ENCODE peak calls at places on chromosome 7, in six cellular contexts. L, D, J, E, Z and M are unnamed samples.

GRCh38 chr7:50497068-50497642 is 47.0 kb upstream of the FIGNL1 start:
- DNase-seq in Z (no peak), J (no peak), E (no peak), D (no peak), L (no peak), M (no peak)

GRCh38 chr7:90119178-90119971 is 34.9 kb upstream of the STEAP1 start:
- DNase-seq in J (peak), D (no peak), L (peak), E (no peak), Z (no peak), M (no peak)

GRCh38 chr7:128356546-128357365 is 4.7 kb downstream of the PRRT4 start:
- DNase-seq in Z (no peak), E (no peak), J (no peak), D (no peak), L (no peak), M (no peak)

GRCh38 chr7:111568419-111568818 is 6.1 kb upstream of the IMMP2L start:
- DNase-seq in D (no peak), Z (no peak), L (no peak), J (no peak), E (no peak), M (no peak)

GRCh38 chr7:25675789-25676474 is 447.6 kb upstream of the NPVF start:
- DNase-seq in L (no peak), D (no peak), Z (no peak), J (no peak), E (peak), M (no peak)

GRCh38 chr7:117092801-117093200 is 139.5 kb downstream of the ST7 start:
- DNase-seq in L (no peak), D (no peak), Z (no peak), E (no peak), J (no peak), M (no peak)

GRCh38 chr7:155907450-155908177 is 95.4 kb upstream of the SHH start:
- DNase-seq in J (no peak), D (no peak), Z (no peak), E (no peak), L (no peak), M (no peak)

GRCh38 chr7:78734626-78735025 is 718.8 kb downstream of the MAGI2 start:
- DNase-seq in D (no peak), L (no peak), Z (no peak), J (no peak), E (no peak), M (no peak)

GRCh38 chr7:93194368-93194767 is 31.9 kb downstream of the HEPACAM2 start:
- DNase-seq in D (no peak), Z (no peak), J (no peak), E (no peak), L (no peak), M (no peak)

GRCh38 chr7:113301983-113302382 is 183.6 kb upstream of the SMIM30 start:
- DNase-seq in E (no peak), L (no peak), D (no peak), Z (no peak), J (no peak), M (no peak)

GRCh38 chr7:48841750-48842149 is 82.6 kb upstream of the CDC14C start:
- DNase-seq in L (no peak), D (no peak), J (no peak), Z (no peak), E (no peak), M (no peak)

GRCh38 chr7:50610521-50611277 is 45.5 kb upstream of the DDC start:
- DNase-seq in L (no peak), J (no peak), D (no peak), Z (no peak), E (no peak), M (no peak)

GRCh38 chr7:133633055-133633454 is 380.2 kb downstream of the EXOC4 start:
- DNase-seq in Z (no peak), L (no peak), D (no peak), J (no peak), E (no peak), M (no peak)

GRCh38 chr7:74027683-74028320 is at the start of gene ELN:
- DNase-seq in J (peak), L (no peak), D (no peak), Z (no peak), E (no peak), M (no peak)

GRCh38 chr7:100583132-100584045 is 2.5 kb downstream of the LRCH4 start:
- DNase-seq in D (no peak), Z (no peak), L (no peak), J (peak), E (no peak), M (peak)

GRCh38 chr7:145106001-145106400 is 270.1 kb upstream of the TPK1 start:
- DNase-seq in Z (no peak), E (no peak), J (no peak), L (no peak), D (no peak), M (no peak)

GRCh38 chr7:34675749-34676374 is 17.8 kb downstream of the NPSR1 start:
- DNase-seq in L (peak), J (no peak), D (no peak), E (no peak), Z (no peak), M (no peak)

GRCh38 chr7:816751-817671 is 15.3 kb upstream of the SUN1 start:
- DNase-seq in D (no peak), E (no peak), Z (no peak), J (no peak), L (peak), M (peak)

GRCh38 chr7:96993980-96994379 is 11.4 kb upstream of the DLX6 start:
- DNase-seq in D (no peak), J (no peak), Z (no peak), E (no peak), L (no peak), M (no peak)

GRCh38 chr7:30913821-30914515 is 2.3 kb downstream of the AQP1 start:
- DNase-seq in L (no peak), D (no peak), E (no peak), Z (no peak), J (no peak), M (no peak)

GRCh38 chr7:7969306-7970112 is 913 bp downstream of the GLCCI1 start:
- DNase-seq in D (no peak), L (peak), E (no peak), J (peak), Z (peak), M (no peak)

GRCh38 chr7:139851770-139852481 is 22.9 kb downstream of the TBXAS1 start:
- DNase-seq in D (no peak), Z (no peak), E (no peak), L (no peak), J (no peak), M (no peak)

GRCh38 chr7:105462765-105463164 is 59.3 kb downstream of the PUS7 start:
- DNase-seq in J (no peak), Z (no peak), D (no peak), E (no peak), L (no peak), M (no peak)

GRCh38 chr7:117448655-117449054 is 21.4 kb upstream of the ASZ1 start:
- DNase-seq in L (no peak), E (no peak), D (no peak), Z (no peak), J (no peak), M (no peak)

GRCh38 chr7:50267525-50268041 is 36.9 kb upstream of the IKZF1 start:
- DNase-seq in L (no peak), E (no peak), D (no peak), Z (no peak), J (no peak), M (no peak)

GRCh38 chr7:123715198-123715597 is 33.6 kb downstream of the WASL start:
- DNase-seq in J (no peak), Z (no peak), D (no peak), E (no peak), L (no peak), M (no peak)

GRCh38 chr7:66167773-66168367 is 37.3 kb upstream of the TPST1 start:
- DNase-seq in J (no peak), Z (no peak), E (peak), D (no peak), L (no peak), M (no peak)

GRCh38 chr7:17619194-17619818 is 320.9 kb downstream of the AHR start:
- DNase-seq in Z (no peak), D (no peak), L (no peak), E (no peak), J (no peak), M (no peak)

GRCh38 chr7:127252736-127253288 is at the start of gene GRM8:
- DNase-seq in Z (peak), E (no peak), L (peak), D (peak), J (peak), M (no peak)

GRCh38 chr7:151408839-151409554 is 841 bp downstream of the WDR86 start:
- DNase-seq in J (no peak), L (peak), D (no peak), E (no peak), Z (no peak), M (no peak)

GRCh38 chr7:102410123-102410522 is 14.0 kb downstream of the PRKRIP1 start:
- DNase-seq in L (no peak), D (no peak), Z (no peak), E (no peak), J (no peak), M (no peak)

GRCh38 chr7:129053938-129054437 is 923 bp downstream of the TNPO3 start:
- DNase-seq in Z (no peak), D (no peak), J (no peak), E (no peak), L (no peak), M (no peak)

GRCh38 chr7:29138588-29138987 is 7.7 kb downstream of the CPVL start:
- DNase-seq in J (no peak), E (no peak), L (no peak), Z (no peak), D (no peak), M (no peak)

GRCh38 chr7:135943266-135943889 is 33.8 kb downstream of the MTPN start:
- DNase-seq in Z (no peak), L (no peak), J (no peak), E (no peak), D (no peak), M (no peak)

GRCh38 chr7:124009321-124009720 is 23.5 kb downstream of the TMEM229A start:
- DNase-seq in L (no peak), D (no peak), Z (no peak), E (no peak), J (no peak), M (no peak)

GRCh38 chr7:5755704-5756131 is 25.7 kb downstream of the RNF216 start:
- DNase-seq in E (no peak), L (no peak), D (no peak), Z (no peak), J (no peak), M (no peak)

GRCh38 chr7:46139079-46139478 is 218.0 kb upstream of the IGFBP3 start:
- DNase-seq in Z (no peak), L (no peak), J (no peak), E (no peak), D (no peak), M (no peak)

GRCh38 chr7:150405584-150406310 is 26.6 kb downstream of the ZNF775 start:
- DNase-seq in L (peak), D (no peak), E (no peak), Z (no peak), J (peak), M (no peak)
- TF ChIP-seq CTCF in L (no peak), D (no peak), E (no peak), Z (no peak), J (no peak), M (no peak)

DNA sequence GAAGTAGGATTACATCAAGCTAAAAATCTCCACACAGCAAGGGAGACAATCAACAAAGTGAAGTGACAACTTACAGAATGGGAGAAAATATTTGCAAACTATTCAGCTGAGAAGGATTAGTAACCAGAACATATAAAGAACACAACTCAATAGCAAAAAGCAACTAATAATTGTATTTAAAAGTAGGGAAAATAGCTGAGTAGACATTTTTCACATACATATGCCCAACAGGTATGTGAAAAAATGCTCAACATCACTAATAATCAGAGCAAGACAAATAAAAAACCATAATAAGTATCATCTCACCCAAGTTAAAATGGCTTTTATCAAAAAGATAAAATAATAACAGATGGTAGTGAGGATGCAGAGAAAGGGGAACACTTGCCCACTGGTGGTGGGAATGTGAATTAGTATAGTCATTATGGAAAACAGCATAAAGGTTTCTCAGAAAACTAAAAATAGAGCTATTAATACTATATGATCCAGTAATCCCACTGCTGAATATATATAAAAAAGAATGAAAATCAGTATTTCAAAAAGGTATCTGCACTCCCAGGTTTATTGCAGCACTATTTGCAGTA is 784.5 kb upstream of the C7orf33 start:
- DNase-seq in J (no peak), D (no peak), E (no peak), Z (no peak), L (no peak), M (no peak)
- TF ChIP-seq CTCF in J (no peak), D (peak), E (no peak), Z (peak), L (no peak), M (no peak)

GRCh38 chr7:55052726-55053431 is 34.1 kb downstream of the EGFR start:
- DNase-seq in J (no peak), L (no peak), E (no peak), Z (no peak), D (no peak), M (no peak)

GRCh38 chr7:55048221-55048859 is 29.5 kb downstream of the EGFR start:
- DNase-seq in D (no peak), E (peak), J (no peak), Z (no peak), L (no peak), M (peak)

GRCh38 chr7:55053651-55054226 is 34.9 kb downstream of the EGFR start:
- DNase-seq in E (no peak), L (no peak), Z (no peak), D (no peak), J (no peak), M (no peak)

GRCh38 chr7:55052081-55052480 is 33.3 kb downstream of the EGFR start:
- DNase-seq in Z (no peak), J (no peak), D (no peak), L (no peak), E (no peak), M (no peak)

DNA sequence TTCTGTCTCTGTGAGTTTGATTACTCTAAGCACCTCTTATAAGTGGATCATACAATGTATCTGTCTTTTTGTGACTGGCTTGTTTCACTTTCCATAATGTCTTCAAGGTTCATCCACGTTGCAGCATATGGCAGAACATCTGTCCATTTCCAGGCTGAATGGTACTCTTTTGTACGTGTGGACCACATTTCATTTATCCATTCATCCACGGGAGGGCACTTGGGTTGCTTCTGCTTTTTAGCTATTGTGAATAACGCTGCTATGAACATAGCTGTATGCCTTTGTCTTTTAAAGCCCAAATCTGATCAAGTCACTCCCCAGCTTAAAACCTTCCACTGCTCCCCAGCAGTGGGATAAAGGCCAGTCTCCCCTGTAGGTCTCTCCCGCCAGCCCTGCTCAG is 31.5 kb downstream of the EGFR start:
- DNase-seq in D (no peak), L (no peak), E (no peak), Z (no peak), J (no peak), M (no peak)
- TF ChIP-seq CTCF in D (no peak), L (no peak), E (no peak), Z (no peak), J (no peak), M (no peak)

GRCh38 chr7:12069757-12070156 is 141.3 kb upstream of the TMEM106B start:
- DNase-seq in E (no peak), D (no peak), J (no peak), L (no peak), Z (no peak), M (no peak)
- TF ChIP-seq CTCF in E (no peak), D (no peak), J (no peak), L (no peak), Z (no peak), M (no peak)

GRCh38 chr7:33043875-33044718 is 18.5 kb downstream of the NT5C3A start:
- DNase-seq in E (peak), D (no peak), Z (no peak), L (no peak), J (no peak), M (no peak)
- TF ChIP-seq CTCF in E (peak), D (peak), Z (no peak), L (no peak), J (peak), M (peak)

GRCh38 chr7:107564553-107565298 is 955 bp downstream of the DUS4L start:
- DNase-seq in Z (no peak), L (no peak), E (no peak), D (no peak), J (no peak), M (no peak)
- TF ChIP-seq CTCF in Z (no peak), L (no peak), E (no peak), D (no peak), J (no peak), M (no peak)

GRCh38 chr7:13990319-13990983 is 985 bp upstream of the ETV1 start:
- DNase-seq in L (peak), Z (no peak), E (no peak), J (peak), D (no peak), M (no peak)

GRCh38 chr7:13991791-13992620 is 2.5 kb upstream of the ETV1 start:
- DNase-seq in Z (no peak), J (no peak), E (no peak), L (no peak), D (no peak), M (no peak)

GRCh38 chr7:13989944-13990295 is 454 bp upstream of the ETV1 start:
- DNase-seq in L (no peak), D (no peak), J (no peak), Z (no peak), E (no peak), M (no peak)

GRCh38 chr7:13992621-13992982 is 3.1 kb upstream of the ETV1 start:
- DNase-seq in E (no peak), Z (no peak), J (no peak), L (no peak), D (no peak), M (no peak)

GRCh38 chr7:13990984-13991790 is 1.7 kb upstream of the ETV1 start:
- DNase-seq in E (peak), D (peak), L (peak), J (peak), Z (peak), M (peak)
- TF ChIP-seq CTCF in E (no peak), D (no peak), L (no peak), J (peak), Z (peak), M (peak)

GRCh38 chr7:4655311-4655710 is 26.8 kb upstream of the FOXK1 start:
- DNase-seq in D (no peak), L (no peak), E (no peak), Z (no peak), J (no peak), M (no peak)

GRCh38 chr7:4657640-4658417 is 24.3 kb upstream of the FOXK1 start:
- DNase-seq in Z (no peak), D (no peak), E (no peak), L (no peak), J (no peak), M (no peak)

GRCh38 chr7:4663239-4663638 is 18.9 kb upstream of the FOXK1 start:
- DNase-seq in Z (no peak), D (no peak), J (no peak), L (no peak), E (no peak), M (no peak)

GRCh38 chr7:4661871-4662270 is 20.2 kb upstream of the FOXK1 start:
- DNase-seq in E (peak), D (no peak), L (no peak), Z (no peak), J (no peak), M (no peak)

GRCh38 chr7:4659551-4660286 is 22.4 kb upstream of the FOXK1 start:
- DNase-seq in E (no peak), D (no peak), J (no peak), L (peak), Z (no peak), M (no peak)
- TF ChIP-seq CTCF in E (no peak), D (peak), J (no peak), L (no peak), Z (no peak), M (no peak)